ENCODE peak calls at places on chromosomes 6 and 20, in four cellular contexts. F is left ventricle myocardium inferior, I is astrocyte of the spinal cord, N is breast epithelium. G is an unnamed sample.

GRCh38 chr6:26285143-26286134 is 79.6 kb upstream of the BTN3A2 start:
- DNase-seq in F (peak), I (peak), N (peak), G (peak)

GRCh38 chr6:38404900-38405556 is 234.7 kb downstream of the BTBD9 start:
- DNase-seq in F (no peak), I (peak), N (no peak), G (peak)

GRCh38 chr6:165389534-165389933 is 80.1 kb upstream of the C6orf118 start:
- DNase-seq in F (no peak), I (no peak), N (no peak), G (no peak)

GRCh38 chr6:132401120-132401940 is at the start of gene MOXD1:
- DNase-seq in F (peak), I (no peak), N (no peak), G (peak)

GRCh38 chr6:33812669-33813068 is 8.9 kb upstream of the MLN start:
- DNase-seq in F (peak), I (peak), N (no peak), G (peak)

GRCh38 chr20:12893019-12893418 is 115.8 kb upstream of the SPTLC3 start:
- DNase-seq in F (no peak), I (no peak), N (no peak), G (no peak)

GRCh38 chr6:170424634-170425126 is 118.1 kb downstream of the FAM120B start:
- DNase-seq in F (no peak), I (no peak), N (no peak), G (no peak)

GRCh38 chr6:24910331-24910849 is 25.4 kb downstream of the RIPOR2 start:
- DNase-seq in F (peak), I (no peak), N (no peak), G (no peak)

GRCh38 chr20:5147193-5147592 is 20.4 kb downstream of the CDS2 start:
- DNase-seq in F (no peak), I (no peak), N (no peak), G (no peak)

GRCh38 chr6:118372413-118372812 is 175.7 kb upstream of the PLN start:
- DNase-seq in F (peak), I (peak), N (no peak), G (peak)

GRCh38 chr6:84687487-84687886 is 76.9 kb downstream of the TBX18 start:
- DNase-seq in F (no peak), I (peak), N (no peak), G (peak)

GRCh38 chr6:155974967-155975366 is 519.3 kb upstream of the NOX3 start:
- DNase-seq in F (no peak), I (no peak), N (no peak), G (no peak)

GRCh38 chr6:11317885-11318771 is 85.7 kb upstream of the NEDD9 start:
- DNase-seq in F (no peak), I (peak), N (peak), G (peak)

GRCh38 chr6:39088331-39088730 is 26.7 kb downstream of the SAYSD1 start:
- DNase-seq in F (peak), I (peak), N (no peak), G (peak)

GRCh38 chr6:143629104-143630080 is 48.4 kb upstream of the PHACTR2 start:
- DNase-seq in F (no peak), I (no peak), N (no peak), G (peak)

GRCh38 chr6:133806358-133806757 is 82.6 kb upstream of the TCF21 start:
- DNase-seq in F (no peak), I (no peak), N (no peak), G (peak)

GRCh38 chr20:25084616-25085187 is 2.8 kb upstream of the VSX1 start:
- DNase-seq in F (no peak), I (no peak), N (peak), G (no peak)

GRCh38 chr6:142943746-142944125 is 1.2 kb downstream of the HIVEP2 start:
- DNase-seq in F (no peak), I (peak), N (no peak), G (peak)

GRCh38 chr6:73388433-73388799 is 6.2 kb upstream of the DDX43 start:
- DNase-seq in F (no peak), I (no peak), N (no peak), G (no peak)

GRCh38 chr6:107600936-107601335 is 111.0 kb downstream of the SOBP start:
- DNase-seq in F (no peak), I (peak), N (peak), G (peak)

GRCh38 chr6:12602342-12602741 is 114.2 kb upstream of the PHACTR1 start:
- DNase-seq in F (no peak), I (no peak), N (no peak), G (peak)

GRCh38 chr6:154447929-154448328 is 62.6 kb downstream of the CNKSR3 start:
- DNase-seq in F (no peak), I (peak), N (no peak), G (peak)

GRCh38 chr20:11585752-11586352 is 331.8 kb upstream of the BTBD3 start:
- DNase-seq in F (no peak), I (peak), N (no peak), G (peak)

GRCh38 chr6:31462964-31463940 is 34.7 kb upstream of the MICB start:
- DNase-seq in F (peak), I (peak), N (peak), G (peak)

GRCh38 chr6:41442800-41443501 is 103.2 kb upstream of the FOXP4 start:
- DNase-seq in F (peak), I (peak), N (peak), G (peak)

GRCh38 chr6:30556964-30557682 is at the start of gene PRR3:
- DNase-seq in F (peak), I (peak), N (peak), G (peak)

GRCh38 chr20:32333988-32334885 is 23.9 kb upstream of the ASXL1 start:
- DNase-seq in F (peak), I (no peak), N (peak), G (peak)

GRCh38 chr6:20826378-20826777 is 292.1 kb downstream of the CDKAL1 start:
- DNase-seq in F (no peak), I (peak), N (no peak), G (peak)

GRCh38 chr6:37311666-37312473 is 41.9 kb upstream of the RNF8 start:
- DNase-seq in F (no peak), I (peak), N (no peak), G (peak)

G was measured in fibroblast of pulmonary artery.